ENCODE peak calls at places on chromosomes 12 and 14, in nine cellular contexts. I is Karpas-422, K is IMR-90, X is fibroblast of lung, L is neuronal stem cell, A is neural progenitor cell, U is HCT116, P is PC-3, O is mammary epithelial cell. E is an unnamed sample.

GRCh38 chr12:44947163-44947562 is 71.0 kb upstream of the NELL2 start:
- DNase-seq in I (no peak), K (no peak), X (no peak), L (no peak), A (no peak), U (no peak), P (no peak), O (no peak), E (no peak)

GRCh38 chr12:54680374-54680773 is 32.2 kb upstream of the DCD start:
- DNase-seq in I (peak; percentile 81), K (peak; percentile 10), X (no peak), L (no peak), A (peak; percentile 51), U (peak; percentile 56), P (peak; percentile 54), O (peak; percentile 27), E (no peak)

GRCh38 chr12:51823875-51824565 is 24.5 kb downstream of the FIGNL2 start:
- DNase-seq in I (peak; percentile 48), K (peak; percentile 73), X (peak; percentile 76), L (no peak), A (peak; percentile 80), U (peak; percentile 59), P (peak; percentile 83), O (peak; percentile 57), E (peak; percentile 45)

GRCh38 chr14:49720744-49721143 is 27.8 kb downstream of the KLHDC1 start:
- DNase-seq in I (no peak), K (no peak), X (no peak), L (no peak), A (no peak), U (no peak), P (no peak), O (no peak), E (no peak)

GRCh38 chr12:56476972-56477432 is 8.6 kb downstream of the SPRYD4 start:
- DNase-seq in I (no peak), K (no peak), X (no peak), L (no peak), A (no peak), U (no peak), P (peak; percentile 40), O (no peak), E (no peak)

GRCh38 chr14:68111733-68112270 is 292.2 kb downstream of the RAD51B start:
- DNase-seq in I (no peak), K (no peak), X (no peak), L (no peak), A (no peak), U (no peak), P (peak; percentile 14), O (no peak), E (no peak)

GRCh38 chr14:102200690-102201368 is 61.1 kb downstream of the WDR20 start:
- DNase-seq in I (no peak), K (peak; percentile 21), X (no peak), L (no peak), A (no peak), U (no peak), P (no peak), O (no peak), E (no peak)

GRCh38 chr12:104167519-104168458 is 29.8 kb upstream of the NFYB start:
- DNase-seq in I (no peak), K (no peak), X (no peak), L (no peak), A (no peak), U (no peak), P (no peak), O (no peak), E (no peak)

GRCh38 chr12:121114019-121114639 is 18.5 kb upstream of the P2RX7 start:
- DNase-seq in I (no peak), K (no peak), X (no peak), L (no peak), A (no peak), U (no peak), P (no peak), O (peak; percentile 58), E (peak; percentile 23)

DNA sequence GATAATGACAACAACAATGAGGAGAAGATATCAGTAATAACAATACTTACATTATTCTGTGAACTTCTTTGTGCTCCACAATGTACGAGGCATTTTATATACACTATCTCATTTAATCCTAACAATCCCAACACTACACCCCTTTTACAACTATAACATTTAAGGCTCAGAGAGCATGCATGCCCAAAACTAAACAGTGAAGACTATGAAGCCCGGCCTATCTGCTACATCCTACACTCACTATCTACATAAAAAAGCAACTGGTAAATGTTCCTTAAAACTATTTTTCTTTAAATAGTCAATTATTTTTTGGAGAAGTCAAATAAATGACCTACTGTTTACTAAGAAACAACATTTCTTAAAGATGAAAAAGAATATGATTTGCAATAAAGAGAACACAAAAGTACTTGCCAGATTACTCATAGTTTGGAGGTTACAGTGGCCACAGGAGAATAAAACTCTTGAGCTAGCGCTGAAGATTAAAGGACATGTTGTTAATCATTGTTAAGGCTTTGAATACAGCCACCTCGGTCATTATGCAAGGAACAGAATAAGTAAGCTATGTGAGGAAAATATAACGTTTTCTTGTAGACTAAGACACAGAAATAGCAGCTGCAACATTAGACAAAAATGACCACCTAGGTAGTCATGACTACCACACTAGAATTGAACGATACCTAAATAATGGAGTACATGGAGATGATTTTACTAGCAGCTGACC is 56.7 kb downstream of the EPS8 start:
- DNase-seq in I (no peak), K (no peak), X (peak; percentile 33), L (no peak), A (no peak), U (peak; percentile 26), P (no peak), O (no peak), E (peak; percentile 77)
- H2AFZ ChIP-seq in I (no peak overlapping the region), K (no peak overlapping the region), X (no peak overlapping the region), L (no peak overlapping the region), A (no peak overlapping the region), U (no peak overlapping the region), P (no peak overlapping the region), O (no peak overlapping the region), E (no peak overlapping the region)

GRCh38 chr12:94690199-94690695 is 39.9 kb upstream of the TMCC3 start:
- DNase-seq in I (no peak), K (no peak), X (peak; percentile 55), L (no peak), A (no peak), U (no peak), P (no peak), O (no peak), E (no peak)
- H2AFZ ChIP-seq in I (no peak overlapping the region), K (no peak overlapping the region), X (no peak overlapping the region), L (peak overlapping the region; percentile 38), A (peak overlapping the region; percentile 27), U (no peak overlapping the region), P (no peak overlapping the region), O (no peak overlapping the region), E (no peak overlapping the region)

GRCh38 chr12:19084547-19084946 is 45.0 kb upstream of the PLEKHA5 start:
- DNase-seq in I (no peak), K (no peak), X (no peak), L (no peak), A (no peak), U (no peak), P (no peak), O (no peak), E (no peak)

GRCh38 chr12:19080918-19081317 is 48.6 kb upstream of the PLEKHA5 start:
- DNase-seq in I (no peak), K (no peak), X (no peak), L (no peak), A (no peak), U (no peak), P (no peak), O (no peak), E (no peak)

GRCh38 chr12:19085090-19085489 is 44.4 kb upstream of the PLEKHA5 start:
- DNase-seq in I (no peak), K (no peak), X (no peak), L (no peak), A (no peak), U (no peak), P (no peak), O (peak; percentile 51), E (no peak)

DNA sequence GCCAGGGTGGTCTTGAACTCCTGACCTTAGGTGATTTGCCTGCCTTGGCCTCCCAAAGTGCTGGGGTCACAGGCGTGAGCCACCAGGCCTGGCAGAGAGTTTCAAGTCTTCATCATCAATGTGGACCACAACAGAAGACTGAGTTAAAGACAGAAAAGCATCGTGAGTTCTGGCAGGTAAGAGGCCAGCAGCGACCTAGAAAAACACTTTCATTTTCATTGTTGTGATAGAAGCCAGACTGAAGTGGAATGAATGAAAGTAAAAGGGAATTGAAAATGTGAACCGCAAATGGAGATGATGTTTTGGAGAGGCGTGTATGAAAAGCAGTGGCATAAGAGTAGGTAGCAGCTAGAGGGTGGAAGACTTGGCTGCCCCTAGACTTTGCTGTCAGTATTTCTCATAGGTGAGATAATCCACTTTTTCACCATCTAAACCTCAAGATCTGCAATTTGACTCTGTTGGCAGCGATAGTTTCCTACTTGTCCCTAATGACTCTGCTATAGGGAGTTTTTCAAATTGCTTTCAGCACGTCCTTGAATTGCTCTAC is 47.1 kb upstream of the PLEKHA5 start:
- DNase-seq in I (no peak), K (no peak), X (no peak), L (no peak), A (no peak), U (no peak), P (no peak), O (no peak), E (no peak)
- H2AFZ ChIP-seq in I (no peak overlapping the region), K (no peak overlapping the region), X (no peak overlapping the region), L (no peak overlapping the region), A (no peak overlapping the region), U (no peak overlapping the region), P (no peak overlapping the region), O (no peak overlapping the region), E (no peak overlapping the region)

GRCh38 chr12:57632369-57632897 is 568 bp downstream of the B4GALNT1 start:
- DNase-seq in I (no peak), K (no peak), X (no peak), L (peak; percentile 37), A (peak; percentile 64), U (no peak), P (peak; percentile 25), O (peak; percentile 29), E (no peak)
- H2AFZ ChIP-seq in I (peak overlapping the region; percentile 82), K (peak overlapping the region; percentile 92), X (peak overlapping the region; percentile 46), L (peak overlapping the region; percentile 98), A (peak overlapping the region; percentile 90), U (no peak overlapping the region), P (peak overlapping the region; percentile 98), O (peak overlapping the region; percentile 95), E (peak overlapping the region; percentile 83)

E was measured in astrocyte.